ENCODE peak calls at places on chromosomes 2 and 18, in seven cellular contexts. Y, E, O, Q, W, I and Z are unnamed samples.

GRCh38 chr2:110747522-110748488 is 15.4 kb downstream of the ACOXL start:
- DNase-seq in W (no peak), E (no peak), Q (no peak), Y (no peak), I (no peak), O (no peak), Z (no peak)

GRCh38 chr18:50788284-50788683 is 31.5 kb downstream of the MRO start:
- DNase-seq in I (no peak), Q (peak; percentile 21), E (no peak), O (no peak), Y (no peak), W (no peak), Z (peak; percentile 46)

GRCh38 chr18:23311346-23312103 is 141.6 kb upstream of the RIOK3 start:
- DNase-seq in I (no peak), E (peak; percentile 90), O (peak; percentile 43), W (no peak), Q (no peak), Y (no peak), Z (no peak)

GRCh38 chr18:67715567-67715966 is 199.0 kb upstream of the DSEL start:
- DNase-seq in E (no peak), Y (no peak), W (no peak), O (no peak), I (no peak), Q (no peak), Z (no peak)

GRCh38 chr2:240611601-240612210 is 13.6 kb upstream of the GPR35 start:
- DNase-seq in O (no peak), I (no peak), Q (no peak), E (no peak), Y (no peak), W (peak; percentile 65), Z (no peak)

GRCh38 chr2:239758325-239758877 is 266.7 kb downstream of the NDUFA10 start:
- DNase-seq in I (no peak), E (peak; percentile 3), W (no peak), Y (no peak), Q (no peak), O (peak; percentile 31), Z (peak; percentile 39)

GRCh38 chr2:84450288-84451227 is 8.5 kb downstream of the SUCLG1 start:
- DNase-seq in Y (no peak), Q (no peak), I (no peak), W (no peak), O (no peak), E (no peak), Z (no peak)

GRCh38 chr2:229731363-229731762 is 17.0 kb upstream of the DNER start:
- DNase-seq in E (no peak), I (no peak), W (no peak), Y (no peak), Q (no peak), O (no peak), Z (no peak)

GRCh38 chr2:151410485-151410833 is 757 bp downstream of the RIF1 start:
- DNase-seq in Q (peak; percentile 64), I (peak; percentile 24), W (peak; percentile 45), E (peak; percentile 5), O (no peak), Y (peak; percentile 13), Z (peak; percentile 69)

GRCh38 chr2:191488135-191488534 is 189.8 kb upstream of the NABP1 start:
- DNase-seq in W (no peak), Y (no peak), E (no peak), Q (no peak), O (no peak), I (no peak), Z (peak; percentile 37)

GRCh38 chr18:8989855-8990254 is 112.6 kb upstream of the NDUFV2 start:
- DNase-seq in Q (no peak), I (no peak), W (no peak), E (no peak), O (no peak), Y (no peak), Z (no peak)

GRCh38 chr2:183070942-183071844 is 7.4 kb upstream of the DUSP19 start:
- DNase-seq in W (no peak), I (no peak), Y (no peak), Q (peak; percentile 55), O (no peak), E (peak; percentile 43), Z (peak; percentile 92)